ENCODE peak calls at places on chromosome 9, in nine cellular contexts. P is activated CD8-positive, alpha-beta memory T cell treated with anti-CD3 and anti-CD28 coated beads for 48 hours; Y is GM23338; Q is COR-L47; G is tibial nerve; T is stimulated activated CD4-positive, alpha-beta T cell treated with anti-CD3 and anti-CD28 coated beads, Interleukin-2, amount 100 ng/mL, for 48 hours; O is H7; Z is bronchial epithelial cell; I is B cell. D is an unnamed sample.

GRCh38 chr9:128810873-128811272 is 7.4 kb upstream of the ENDOG start:
- DNase-seq in I (no peak), Q (no peak), Y (no peak), O (no peak), P (no peak), G (no peak), T (no peak), Z (no peak), D (no peak)

GRCh38 chr9:135267410-135267809 is 179.9 kb downstream of the OLFM1 start:
- DNase-seq in O (no peak), T (no peak), Q (no peak), P (no peak), Y (no peak), I (no peak), Z (no peak), G (no peak), D (no peak)

GRCh38 chr9:7802666-7803065 is 3.1 kb upstream of the DMAC1 start:
- DNase-seq in T (no peak), Z (peak), Y (no peak), I (no peak), P (no peak), Q (no peak), O (no peak), G (no peak), D (no peak)

GRCh38 chr9:74838351-74838750 is 49.4 kb downstream of the TRPM6 start:
- DNase-seq in P (no peak), Y (no peak), T (no peak), Z (peak), G (no peak), I (no peak), Q (no peak), O (no peak), D (no peak)

GRCh38 chr9:76704601-76705204 is 59.5 kb upstream of the PCA3 start:
- DNase-seq in G (no peak), T (no peak), Q (peak), O (peak), I (no peak), P (no peak), Z (peak), Y (peak), D (peak)

GRCh38 chr9:129676970-129677369 is 11.5 kb downstream of the PRRX2 start:
- DNase-seq in G (no peak), Z (no peak), T (no peak), Q (no peak), Y (no peak), O (peak), I (no peak), P (no peak), D (no peak)

GRCh38 chr9:125748511-125749099 is 1.4 kb downstream of the PBX3 start:
- DNase-seq in Q (no peak), Y (peak), O (peak), P (no peak), G (no peak), I (no peak), Z (peak), T (no peak), D (no peak)

GRCh38 chr9:105967798-105968197 is 273.5 kb downstream of the TMEM38B start:
- DNase-seq in I (no peak), O (no peak), P (no peak), G (no peak), Q (peak), Y (no peak), Z (no peak), T (no peak), D (no peak)

GRCh38 chr9:91039835-91040140 is 238.2 kb downstream of the SYK start:
- DNase-seq in O (no peak), Y (no peak), Z (no peak), P (no peak), T (no peak), Q (no peak), I (no peak), G (no peak), D (no peak)

GRCh38 chr9:16150938-16151650 is 598.3 kb downstream of the CCDC171 start:
- DNase-seq in Y (no peak), Q (no peak), T (no peak), I (no peak), G (no peak), Z (no peak), O (no peak), P (no peak), D (no peak)

GRCh38 chr9:89661956-89662717 is 57.3 kb downstream of the GADD45G start:
- DNase-seq in Y (peak), Q (peak), Z (peak), P (no peak), G (peak), I (no peak), T (no peak), O (peak), D (no peak)

GRCh38 chr9:17135578-17135904 is 701 bp downstream of the CNTLN start:
- DNase-seq in G (peak), P (peak), Y (peak), Z (no peak), O (no peak), I (no peak), T (no peak), Q (no peak), D (peak)

GRCh38 chr9:105291422-105291859 is 47.0 kb downstream of the SLC44A1 start:
- DNase-seq in Y (peak), P (no peak), O (no peak), Z (peak), I (no peak), Q (no peak), T (no peak), G (no peak), D (no peak)

GRCh38 chr9:68458918-68459317 is 81.8 kb downstream of the TMEM252 start:
- DNase-seq in Z (no peak), Q (no peak), O (no peak), G (no peak), I (no peak), T (no peak), Y (no peak), P (no peak), D (no peak)

GRCh38 chr9:136835162-136835931 is 6.9 kb upstream of the AJM1 start:
- DNase-seq in Y (no peak), P (no peak), O (no peak), G (no peak), Q (no peak), Z (no peak), T (no peak), I (no peak), D (no peak)

GRCh38 chr9:133114886-133115603 is 6.0 kb downstream of the RALGDS start:
- DNase-seq in T (no peak), O (no peak), Q (no peak), P (no peak), Z (no peak), Y (no peak), I (no peak), G (no peak), D (no peak)

GRCh38 chr9:136596219-136596616 is 50.4 kb upstream of the NOTCH1 start:
- DNase-seq in G (no peak), P (no peak), Q (no peak), I (no peak), T (no peak), Y (no peak), Z (no peak), O (no peak), D (no peak)

GRCh38 chr9:136520053-136520540 is 25.8 kb downstream of the NOTCH1 start:
- DNase-seq in Y (no peak), Z (no peak), G (no peak), T (no peak), P (no peak), O (peak), Q (peak), I (no peak), D (no peak)

GRCh38 chr9:4066120-4066519 is 233.7 kb downstream of the GLIS3 start:
- DNase-seq in Q (no peak), O (peak), T (no peak), I (no peak), Z (no peak), P (no peak), G (no peak), Y (no peak), D (no peak)

GRCh38 chr9:90331826-90332575 is 310.6 kb downstream of the DIRAS2 start:
- DNase-seq in Q (no peak), P (no peak), Y (no peak), I (no peak), G (no peak), T (no peak), Z (peak), O (no peak), D (no peak)

GRCh38 chr9:19875291-19875910 is 86.6 kb upstream of the SLC24A2 start:
- DNase-seq in O (no peak), T (no peak), Z (no peak), Q (no peak), G (no peak), P (no peak), I (no peak), Y (no peak), D (no peak)

GRCh38 chr9:22529426-22530199 is 83.0 kb downstream of the DMRTA1 start:
- DNase-seq in Y (no peak), Q (no peak), T (no peak), I (no peak), Z (peak), P (no peak), G (no peak), O (no peak), D (no peak)

GRCh38 chr9:128107260-128107970 is 20.1 kb downstream of the PTGES2 start:
- DNase-seq in P (no peak), Z (no peak), O (peak), I (no peak), T (no peak), Y (no peak), G (no peak), Q (no peak), D (no peak)

GRCh38 chr9:124222918-124223720 is 34.6 kb upstream of the NEK6 start:
- DNase-seq in Y (no peak), T (no peak), Q (peak), I (no peak), P (no peak), G (peak), Z (peak), O (no peak), D (peak)

GRCh38 chr9:127497656-127498290 is 46.5 kb downstream of the LRSAM1 start:
- DNase-seq in G (no peak), O (no peak), Y (no peak), I (no peak), P (no peak), Z (no peak), Q (no peak), T (no peak), D (no peak)

GRCh38 chr9:126515001-126515872 is 98.5 kb upstream of the LMX1B start:
- DNase-seq in P (no peak), Q (no peak), Y (no peak), Z (no peak), G (no peak), O (peak), T (no peak), I (no peak), D (no peak)